ENCODE peak calls at places on chromosomes 16 and 17, in four cellular contexts. H, O, J and E are unnamed samples.
A peak's percentile ranks its signal among the peaks of the same experiment; 100 is the strongest.

GRCh38 chr16:15548482-15548891 is 94.5 kb downstream of the MARF1 start:
- DNase-seq in H (no peak), O (peak; percentile 45), J (peak; percentile 15), E (no peak)

GRCh38 chr17:66906321-66907278 is 57.9 kb upstream of the CACNG4 start:
- DNase-seq in H (peak; percentile 80), J (peak; percentile 25), O (peak; percentile 74), E (peak; percentile 83)

GRCh38 chr17:56290486-56291118 is 137.3 kb downstream of the ANKFN1 start:
- DNase-seq in H (no peak), O (no peak), J (no peak), E (no peak)

GRCh38 chr17:213286-214105 is 32.0 kb upstream of the DOC2B start:
- DNase-seq in J (no peak), H (no peak), O (no peak), E (no peak)

GRCh38 chr17:7888184-7888920 is at the start of gene CHD3:
- DNase-seq in H (peak; percentile 31), O (no peak), J (no peak), E (no peak)

GRCh38 chr17:83149761-83150251 is 70.4 kb downstream of the METRNL start:
- DNase-seq in J (no peak), H (no peak), O (no peak), E (no peak)

GRCh38 chr17:57783338-57783742 is 38.2 kb upstream of the CCDC182 start:
- DNase-seq in J (no peak), H (peak; percentile 76), O (peak; percentile 53), E (peak; percentile 96)

GRCh38 chr17:41413353-41413752 is 11.0 kb downstream of the KRT37 start:
- DNase-seq in H (no peak), J (no peak), O (no peak), E (no peak)

GRCh38 chr17:17669081-17669850 is 12.0 kb upstream of the RAI1 start:
- DNase-seq in J (no peak), O (no peak), H (no peak), E (no peak)

GRCh38 chr17:50203589-50204345 is 2.3 kb upstream of the COL1A1 start:
- DNase-seq in J (no peak), O (no peak), H (no peak), E (no peak)

GRCh38 chr17:72097144-72097543 is 23.7 kb upstream of the SOX9 start:
- DNase-seq in J (no peak), O (no peak), H (no peak), E (no peak)

GRCh38 chr16:81625544-81626152 is 153.4 kb upstream of the PLCG2 start:
- DNase-seq in H (no peak), J (no peak), O (no peak), E (no peak)

GRCh38 chr17:2214887-2215615 is 88.5 kb downstream of the SMG6 start:
- DNase-seq in J (no peak), H (no peak), O (no peak), E (no peak)

GRCh38 chr17:45770632-45771472 is 13.3 kb upstream of the CRHR1 start:
- DNase-seq in O (no peak), J (no peak), H (no peak), E (no peak)

GRCh38 chr16:2026461-2027023 is at the start of gene NHERF2:
- DNase-seq in J (no peak), H (peak; percentile 59), O (no peak), E (peak; percentile 77)

GRCh38 chr17:15263206-15263579 is 1.9 kb downstream of the PMP22 start:
- DNase-seq in H (no peak), J (no peak), O (no peak), E (peak; percentile 53)

GRCh38 chr17:7932483-7932891 is 481 bp downstream of the CNTROB start:
- DNase-seq in J (no peak), H (peak; percentile 30), O (peak; percentile 12), E (peak; percentile 41)

DNA sequence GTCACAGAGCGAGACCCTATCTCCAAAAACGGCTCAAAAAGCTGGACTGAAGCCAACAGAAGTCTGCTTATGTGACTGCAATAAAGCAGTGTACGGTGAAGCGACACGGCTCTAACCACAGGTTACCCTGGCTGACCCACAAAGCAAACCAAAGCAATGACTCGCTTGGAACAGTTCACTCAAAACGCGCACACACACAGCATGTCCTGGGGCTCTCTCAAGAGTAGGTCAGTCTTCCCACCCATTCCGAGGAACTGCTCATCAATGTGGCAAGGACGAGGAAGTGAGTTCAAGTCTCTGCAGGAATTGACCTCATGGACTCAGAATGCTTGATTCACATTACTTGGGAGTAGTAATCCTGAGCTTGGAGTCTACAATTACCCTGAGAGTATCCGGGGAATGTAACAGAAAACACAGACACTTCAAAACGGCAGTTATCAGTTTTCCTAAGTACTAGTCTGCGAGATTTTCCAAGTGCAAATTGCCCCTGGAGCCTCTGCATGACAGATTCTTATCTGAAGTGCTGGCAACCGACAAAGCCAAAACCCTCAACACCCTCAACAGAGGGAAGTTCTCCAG is 25.4 kb downstream of the PELP1 start:
- DNase-seq in J (no peak), H (peak; percentile 35), O (peak; percentile 39), E (no peak)
- TF ChIP-seq TARDBP in J (no peak), H (no peak), O (no peak), E (no peak)

GRCh38 chr17:77619851-77620250 is 338.7 kb upstream of the TNRC6C start:
- DNase-seq in H (no peak), J (no peak), O (no peak), E (no peak)
- TF ChIP-seq SP1 in H (no peak), J (no peak), O (no peak), E (no peak)

GRCh38 chr17:82031303-82031884 is at the start of gene RAC3:
- DNase-seq in J (no peak), O (no peak), H (peak; percentile 71), E (peak; percentile 78)

GRCh38 chr17:82029391-82029790 is 2.1 kb upstream of the RAC3 start:
- DNase-seq in O (no peak), J (no peak), H (no peak), E (no peak)

GRCh38 chr17:82029990-82030469 is 1.4 kb upstream of the RAC3 start:
- DNase-seq in H (no peak), O (no peak), J (no peak), E (no peak)

GRCh38 chr17:82031885-82032627 is 578 bp downstream of the RAC3 start:
- DNase-seq in H (peak; percentile 90), O (no peak), J (no peak), E (peak; percentile 47)

GRCh38 chr17:82030470-82031302 is 792 bp upstream of the RAC3 start:
- DNase-seq in O (no peak), J (no peak), H (peak; percentile 92), E (peak; percentile 88)
- TF ChIP-seq TARDBP in O (no peak), J (no peak), H (no peak), E (no peak)

GRCh38 chr17:35028531-35029262 is 34.8 kb downstream of the RFFL start:
- DNase-seq in H (no peak), O (no peak), J (no peak), E (no peak)
- TF ChIP-seq SP1 in H (no peak), O (no peak), J (no peak), E (no peak)